ENCODE peak calls at places on chromosome 7, in four cellular contexts. One of them, this sample, is unnamed.

GRCh38 chr7:30906014-30906413 is 5.6 kb upstream of the AQP1 start:
- DNase-seq in kidney glomerular epithelial cell: no peak
- DNase-seq in activated T-helper 1 cell treated with anti-CD3 and anti-CD28 coated beads, Interleukin-12 subunit alpha, Interleukin-12 subunit beta, Interleukin-2, Interleukin-4 antibody, amounts not matched to agents 30 ng/mL and 10 ng/mL and 1 ng/mL, durations not matched to agents 14 hours and 24 hours and 36 hours: no peak
- DNase-seq in transverse colon: peak; percentile 32
- DNase-seq in this sample: no peak

GRCh38 chr7:49773082-49773938 is at the start of gene VWC2:
- DNase-seq in transverse colon: no peak
- DNase-seq in kidney glomerular epithelial cell: no peak
- DNase-seq in activated T-helper 1 cell treated with anti-CD3 and anti-CD28 coated beads, Interleukin-12 subunit alpha, Interleukin-12 subunit beta, Interleukin-2, Interleukin-4 antibody, amounts not matched to agents 30 ng/mL and 10 ng/mL and 1 ng/mL, durations not matched to agents 14 hours and 24 hours and 36 hours: no peak
- DNase-seq in this sample: no peak

GRCh38 chr7:24786306-24786705 is 29.0 kb upstream of the GSDME start:
- DNase-seq in transverse colon: no peak
- DNase-seq in kidney glomerular epithelial cell: no peak
- DNase-seq in activated T-helper 1 cell treated with anti-CD3 and anti-CD28 coated beads, Interleukin-12 subunit alpha, Interleukin-12 subunit beta, Interleukin-2, Interleukin-4 antibody, amounts not matched to agents 30 ng/mL and 10 ng/mL and 1 ng/mL, durations not matched to agents 14 hours and 24 hours and 36 hours: no peak
- DNase-seq in this sample: no peak

GRCh38 chr7:99422091-99422624 is 13.4 kb downstream of the BUD31 start:
- DNase-seq in activated T-helper 1 cell treated with anti-CD3 and anti-CD28 coated beads, Interleukin-12 subunit alpha, Interleukin-12 subunit beta, Interleukin-2, Interleukin-4 antibody, amounts not matched to agents 30 ng/mL and 10 ng/mL and 1 ng/mL, durations not matched to agents 14 hours and 24 hours and 36 hours: no peak
- DNase-seq in kidney glomerular epithelial cell: no peak
- DNase-seq in transverse colon: no peak
- DNase-seq in this sample: no peak

GRCh38 chr7:47847207-47847606 is 101.1 kb downstream of the PKD1L1 start:
- DNase-seq in transverse colon: no peak
- DNase-seq in activated T-helper 1 cell treated with anti-CD3 and anti-CD28 coated beads, Interleukin-12 subunit alpha, Interleukin-12 subunit beta, Interleukin-2, Interleukin-4 antibody, amounts not matched to agents 30 ng/mL and 10 ng/mL and 1 ng/mL, durations not matched to agents 14 hours and 24 hours and 36 hours: no peak
- DNase-seq in kidney glomerular epithelial cell: no peak
- DNase-seq in this sample: no peak

GRCh38 chr7:36575832-36576231 is 148.5 kb downstream of the AOAH start:
- DNase-seq in activated T-helper 1 cell treated with anti-CD3 and anti-CD28 coated beads, Interleukin-12 subunit alpha, Interleukin-12 subunit beta, Interleukin-2, Interleukin-4 antibody, amounts not matched to agents 30 ng/mL and 10 ng/mL and 1 ng/mL, durations not matched to agents 14 hours and 24 hours and 36 hours: no peak
- DNase-seq in kidney glomerular epithelial cell: no peak
- DNase-seq in transverse colon: no peak
- DNase-seq in this sample: no peak

GRCh38 chr7:18927134-18927533 is 190.3 kb downstream of the TWIST1 start:
- DNase-seq in kidney glomerular epithelial cell: no peak
- DNase-seq in transverse colon: no peak
- DNase-seq in activated T-helper 1 cell treated with anti-CD3 and anti-CD28 coated beads, Interleukin-12 subunit alpha, Interleukin-12 subunit beta, Interleukin-2, Interleukin-4 antibody, amounts not matched to agents 30 ng/mL and 10 ng/mL and 1 ng/mL, durations not matched to agents 14 hours and 24 hours and 36 hours: no peak
- DNase-seq in this sample: no peak

GRCh38 chr7:104960741-104961479 is 53.1 kb upstream of the KMT2E start:
- DNase-seq in kidney glomerular epithelial cell: no peak
- DNase-seq in activated T-helper 1 cell treated with anti-CD3 and anti-CD28 coated beads, Interleukin-12 subunit alpha, Interleukin-12 subunit beta, Interleukin-2, Interleukin-4 antibody, amounts not matched to agents 30 ng/mL and 10 ng/mL and 1 ng/mL, durations not matched to agents 14 hours and 24 hours and 36 hours: no peak
- DNase-seq in transverse colon: no peak
- DNase-seq in this sample: peak; percentile 92

GRCh38 chr7:99355098-99355497 is 19.4 kb upstream of the ARPC1B start:
- DNase-seq in transverse colon: no peak
- DNase-seq in kidney glomerular epithelial cell: no peak
- DNase-seq in activated T-helper 1 cell treated with anti-CD3 and anti-CD28 coated beads, Interleukin-12 subunit alpha, Interleukin-12 subunit beta, Interleukin-2, Interleukin-4 antibody, amounts not matched to agents 30 ng/mL and 10 ng/mL and 1 ng/mL, durations not matched to agents 14 hours and 24 hours and 36 hours: no peak
- DNase-seq in this sample: no peak

GRCh38 chr7:27106181-27106905 is 3.9 kb upstream of the HOXA2 start:
- DNase-seq in transverse colon: no peak
- DNase-seq in activated T-helper 1 cell treated with anti-CD3 and anti-CD28 coated beads, Interleukin-12 subunit alpha, Interleukin-12 subunit beta, Interleukin-2, Interleukin-4 antibody, amounts not matched to agents 30 ng/mL and 10 ng/mL and 1 ng/mL, durations not matched to agents 14 hours and 24 hours and 36 hours: no peak
- DNase-seq in kidney glomerular epithelial cell: no peak
- DNase-seq in this sample: no peak

GRCh38 chr7:105954711-105955110 is 8.4 kb upstream of the CDHR3 start:
- DNase-seq in kidney glomerular epithelial cell: no peak
- DNase-seq in activated T-helper 1 cell treated with anti-CD3 and anti-CD28 coated beads, Interleukin-12 subunit alpha, Interleukin-12 subunit beta, Interleukin-2, Interleukin-4 antibody, amounts not matched to agents 30 ng/mL and 10 ng/mL and 1 ng/mL, durations not matched to agents 14 hours and 24 hours and 36 hours: no peak
- DNase-seq in transverse colon: no peak
- DNase-seq in this sample: no peak

GRCh38 chr7:151321341-151321740 is 20.3 kb upstream of the NUB1 start:
- DNase-seq in activated T-helper 1 cell treated with anti-CD3 and anti-CD28 coated beads, Interleukin-12 subunit alpha, Interleukin-12 subunit beta, Interleukin-2, Interleukin-4 antibody, amounts not matched to agents 30 ng/mL and 10 ng/mL and 1 ng/mL, durations not matched to agents 14 hours and 24 hours and 36 hours: no peak
- DNase-seq in transverse colon: no peak
- DNase-seq in kidney glomerular epithelial cell: no peak
- DNase-seq in this sample: no peak

GRCh38 chr7:130065500-130066152 is 4.7 kb upstream of the KLHDC10 start:
- DNase-seq in kidney glomerular epithelial cell: no peak
- DNase-seq in activated T-helper 1 cell treated with anti-CD3 and anti-CD28 coated beads, Interleukin-12 subunit alpha, Interleukin-12 subunit beta, Interleukin-2, Interleukin-4 antibody, amounts not matched to agents 30 ng/mL and 10 ng/mL and 1 ng/mL, durations not matched to agents 14 hours and 24 hours and 36 hours: no peak
- DNase-seq in transverse colon: no peak
- DNase-seq in this sample: no peak

GRCh38 chr7:17139081-17139480 is 159.4 kb upstream of the AHR start:
- DNase-seq in activated T-helper 1 cell treated with anti-CD3 and anti-CD28 coated beads, Interleukin-12 subunit alpha, Interleukin-12 subunit beta, Interleukin-2, Interleukin-4 antibody, amounts not matched to agents 30 ng/mL and 10 ng/mL and 1 ng/mL, durations not matched to agents 14 hours and 24 hours and 36 hours: no peak
- DNase-seq in transverse colon: no peak
- DNase-seq in kidney glomerular epithelial cell: no peak
- DNase-seq in this sample: no peak

GRCh38 chr7:124702385-124702784 is 63.2 kb downstream of the GPR37 start:
- DNase-seq in kidney glomerular epithelial cell: peak; percentile 20
- DNase-seq in transverse colon: no peak
- DNase-seq in activated T-helper 1 cell treated with anti-CD3 and anti-CD28 coated beads, Interleukin-12 subunit alpha, Interleukin-12 subunit beta, Interleukin-2, Interleukin-4 antibody, amounts not matched to agents 30 ng/mL and 10 ng/mL and 1 ng/mL, durations not matched to agents 14 hours and 24 hours and 36 hours: no peak
- DNase-seq in this sample: no peak

GRCh38 chr7:135001390-135002165 is 15.3 kb downstream of the AGBL3 start:
- DNase-seq in activated T-helper 1 cell treated with anti-CD3 and anti-CD28 coated beads, Interleukin-12 subunit alpha, Interleukin-12 subunit beta, Interleukin-2, Interleukin-4 antibody, amounts not matched to agents 30 ng/mL and 10 ng/mL and 1 ng/mL, durations not matched to agents 14 hours and 24 hours and 36 hours: no peak
- DNase-seq in transverse colon: no peak
- DNase-seq in kidney glomerular epithelial cell: no peak
- DNase-seq in this sample: no peak

GRCh38 chr7:142813699-142814098 is 41.2 kb upstream of the EPHB6 start:
- DNase-seq in transverse colon: no peak
- DNase-seq in activated T-helper 1 cell treated with anti-CD3 and anti-CD28 coated beads, Interleukin-12 subunit alpha, Interleukin-12 subunit beta, Interleukin-2, Interleukin-4 antibody, amounts not matched to agents 30 ng/mL and 10 ng/mL and 1 ng/mL, durations not matched to agents 14 hours and 24 hours and 36 hours: no peak
- DNase-seq in kidney glomerular epithelial cell: no peak
- DNase-seq in this sample: no peak

GRCh38 chr7:106069471-106070200 is 42.5 kb downstream of the SYPL1 start:
- DNase-seq in transverse colon: no peak
- DNase-seq in kidney glomerular epithelial cell: no peak
- DNase-seq in activated T-helper 1 cell treated with anti-CD3 and anti-CD28 coated beads, Interleukin-12 subunit alpha, Interleukin-12 subunit beta, Interleukin-2, Interleukin-4 antibody, amounts not matched to agents 30 ng/mL and 10 ng/mL and 1 ng/mL, durations not matched to agents 14 hours and 24 hours and 36 hours: no peak
- DNase-seq in this sample: no peak

GRCh38 chr7:3432916-3433315 is 131.9 kb downstream of the SDK1 start:
- DNase-seq in kidney glomerular epithelial cell: no peak
- DNase-seq in activated T-helper 1 cell treated with anti-CD3 and anti-CD28 coated beads, Interleukin-12 subunit alpha, Interleukin-12 subunit beta, Interleukin-2, Interleukin-4 antibody, amounts not matched to agents 30 ng/mL and 10 ng/mL and 1 ng/mL, durations not matched to agents 14 hours and 24 hours and 36 hours: no peak
- DNase-seq in transverse colon: no peak
- DNase-seq in this sample: no peak

GRCh38 chr7:103341466-103341865 is 3.1 kb downstream of the DNAJC2 start:
- DNase-seq in kidney glomerular epithelial cell: no peak
- DNase-seq in activated T-helper 1 cell treated with anti-CD3 and anti-CD28 coated beads, Interleukin-12 subunit alpha, Interleukin-12 subunit beta, Interleukin-2, Interleukin-4 antibody, amounts not matched to agents 30 ng/mL and 10 ng/mL and 1 ng/mL, durations not matched to agents 14 hours and 24 hours and 36 hours: no peak
- DNase-seq in transverse colon: no peak
- DNase-seq in this sample: no peak

GRCh38 chr7:108488902-108489538 is 32.8 kb upstream of the NRCAM start:
- DNase-seq in kidney glomerular epithelial cell: no peak
- DNase-seq in transverse colon: no peak
- DNase-seq in activated T-helper 1 cell treated with anti-CD3 and anti-CD28 coated beads, Interleukin-12 subunit alpha, Interleukin-12 subunit beta, Interleukin-2, Interleukin-4 antibody, amounts not matched to agents 30 ng/mL and 10 ng/mL and 1 ng/mL, durations not matched to agents 14 hours and 24 hours and 36 hours: no peak
- DNase-seq in this sample: no peak

GRCh38 chr7:132655071-132655761 is 78.9 kb upstream of the PLXNA4 start:
- DNase-seq in activated T-helper 1 cell treated with anti-CD3 and anti-CD28 coated beads, Interleukin-12 subunit alpha, Interleukin-12 subunit beta, Interleukin-2, Interleukin-4 antibody, amounts not matched to agents 30 ng/mL and 10 ng/mL and 1 ng/mL, durations not matched to agents 14 hours and 24 hours and 36 hours: peak; percentile 53
- DNase-seq in kidney glomerular epithelial cell: no peak
- DNase-seq in transverse colon: peak; percentile 50
- DNase-seq in this sample: peak; percentile 97

GRCh38 chr7:143265017-143265693 is 1.9 kb downstream of the GSTK1 start:
- DNase-seq in activated T-helper 1 cell treated with anti-CD3 and anti-CD28 coated beads, Interleukin-12 subunit alpha, Interleukin-12 subunit beta, Interleukin-2, Interleukin-4 antibody, amounts not matched to agents 30 ng/mL and 10 ng/mL and 1 ng/mL, durations not matched to agents 14 hours and 24 hours and 36 hours: no peak
- DNase-seq in transverse colon: no peak
- DNase-seq in kidney glomerular epithelial cell: no peak
- DNase-seq in this sample: no peak

GRCh38 chr7:86644282-86645173 is 819 bp downstream of the GRM3 start:
- DNase-seq in kidney glomerular epithelial cell: no peak
- DNase-seq in activated T-helper 1 cell treated with anti-CD3 and anti-CD28 coated beads, Interleukin-12 subunit alpha, Interleukin-12 subunit beta, Interleukin-2, Interleukin-4 antibody, amounts not matched to agents 30 ng/mL and 10 ng/mL and 1 ng/mL, durations not matched to agents 14 hours and 24 hours and 36 hours: no peak
- DNase-seq in transverse colon: no peak
- DNase-seq in this sample: no peak

GRCh38 chr7:69232445-69233376 is 365.6 kb upstream of the AUTS2 start:
- DNase-seq in kidney glomerular epithelial cell: no peak
- DNase-seq in transverse colon: no peak
- DNase-seq in activated T-helper 1 cell treated with anti-CD3 and anti-CD28 coated beads, Interleukin-12 subunit alpha, Interleukin-12 subunit beta, Interleukin-2, Interleukin-4 antibody, amounts not matched to agents 30 ng/mL and 10 ng/mL and 1 ng/mL, durations not matched to agents 14 hours and 24 hours and 36 hours: no peak
- DNase-seq in this sample: no peak

GRCh38 chr7:100190059-100190711 is 12.5 kb downstream of the STAG3 start:
- DNase-seq in kidney glomerular epithelial cell: peak; percentile 53
- DNase-seq in transverse colon: no peak
- DNase-seq in activated T-helper 1 cell treated with anti-CD3 and anti-CD28 coated beads, Interleukin-12 subunit alpha, Interleukin-12 subunit beta, Interleukin-2, Interleukin-4 antibody, amounts not matched to agents 30 ng/mL and 10 ng/mL and 1 ng/mL, durations not matched to agents 14 hours and 24 hours and 36 hours: no peak
- DNase-seq in this sample: no peak

GRCh38 chr7:151244156-151244870 is 4.2 kb downstream of the SMARCD3 start:
- DNase-seq in activated T-helper 1 cell treated with anti-CD3 and anti-CD28 coated beads, Interleukin-12 subunit alpha, Interleukin-12 subunit beta, Interleukin-2, Interleukin-4 antibody, amounts not matched to agents 30 ng/mL and 10 ng/mL and 1 ng/mL, durations not matched to agents 14 hours and 24 hours and 36 hours: peak; percentile 49
- DNase-seq in kidney glomerular epithelial cell: peak; percentile 47
- DNase-seq in transverse colon: peak; percentile 51
- DNase-seq in this sample: no peak

GRCh38 chr7:54546986-54547314 is 4.8 kb downstream of the VSTM2A start:
- DNase-seq in transverse colon: no peak
- DNase-seq in kidney glomerular epithelial cell: no peak
- DNase-seq in activated T-helper 1 cell treated with anti-CD3 and anti-CD28 coated beads, Interleukin-12 subunit alpha, Interleukin-12 subunit beta, Interleukin-2, Interleukin-4 antibody, amounts not matched to agents 30 ng/mL and 10 ng/mL and 1 ng/mL, durations not matched to agents 14 hours and 24 hours and 36 hours: no peak
- DNase-seq in this sample: no peak

GRCh38 chr7:100516135-100516812 is 22.7 kb upstream of the AGFG2 start:
- DNase-seq in activated T-helper 1 cell treated with anti-CD3 and anti-CD28 coated beads, Interleukin-12 subunit alpha, Interleukin-12 subunit beta, Interleukin-2, Interleukin-4 antibody, amounts not matched to agents 30 ng/mL and 10 ng/mL and 1 ng/mL, durations not matched to agents 14 hours and 24 hours and 36 hours: peak; percentile 30
- DNase-seq in kidney glomerular epithelial cell: no peak
- DNase-seq in transverse colon: peak; percentile 31
- DNase-seq in this sample: no peak

GRCh38 chr7:92725161-92725925 is 111.0 kb downstream of the CDK6 start:
- DNase-seq in kidney glomerular epithelial cell: no peak
- DNase-seq in activated T-helper 1 cell treated with anti-CD3 and anti-CD28 coated beads, Interleukin-12 subunit alpha, Interleukin-12 subunit beta, Interleukin-2, Interleukin-4 antibody, amounts not matched to agents 30 ng/mL and 10 ng/mL and 1 ng/mL, durations not matched to agents 14 hours and 24 hours and 36 hours: no peak
- DNase-seq in transverse colon: no peak
- DNase-seq in this sample: no peak

GRCh38 chr7:274262-274661 is 15.7 kb upstream of the FOXL3 start:
- DNase-seq in activated T-helper 1 cell treated with anti-CD3 and anti-CD28 coated beads, Interleukin-12 subunit alpha, Interleukin-12 subunit beta, Interleukin-2, Interleukin-4 antibody, amounts not matched to agents 30 ng/mL and 10 ng/mL and 1 ng/mL, durations not matched to agents 14 hours and 24 hours and 36 hours: no peak
- DNase-seq in transverse colon: no peak
- DNase-seq in kidney glomerular epithelial cell: no peak
- DNase-seq in this sample: peak; percentile 20

This sample was measured in GDM1.